ENCODE peak calls at places on chromosomes 4 and X, in eight cellular contexts. D, T, A, F, R, X, W and M are unnamed samples.

GRCh38 chr4:20086768-20087167 is 164.9 kb upstream of the SLIT2 start:
- DNase-seq in R (no peak), D (no peak), X (no peak), W (no peak), A (no peak), F (peak; percentile 45), T (no peak), M (no peak)

GRCh38 chrX:153828723-153829548 is 1.4 kb downstream of the PDZD4 start:
- DNase-seq in T (no peak), W (no peak), X (no peak), D (peak; percentile 19), F (peak; percentile 1), A (no peak), R (no peak), M (peak; percentile 7)

GRCh38 chr4:11777447-11777846 is 348.8 kb upstream of the HS3ST1 start:
- DNase-seq in D (no peak), W (no peak), A (no peak), T (no peak), X (no peak), F (no peak), R (no peak), M (no peak)

GRCh38 chrX:134743121-134743520 is 84.8 kb upstream of the PLAC1 start:
- DNase-seq in F (peak; percentile 70), D (no peak), X (no peak), A (no peak), R (no peak), W (no peak), T (no peak), M (no peak)

GRCh38 chrX:47562615-47563243 is 1.7 kb downstream of the ARAF start:
- DNase-seq in R (no peak), W (no peak), T (no peak), A (no peak), X (no peak), F (no peak), D (no peak), M (no peak)

GRCh38 chr4:146957252-146957651 is 11.6 kb upstream of the TTC29 start:
- DNase-seq in X (peak; percentile 68), R (peak; percentile 88), T (no peak), F (peak; percentile 88), A (no peak), D (no peak), W (peak; percentile 93), M (no peak)

GRCh38 chr4:176357359-176358082 is 37.8 kb downstream of the SPCS3 start:
- DNase-seq in X (no peak), W (no peak), T (no peak), A (peak; percentile 63), D (no peak), R (no peak), F (peak; percentile 26), M (peak; percentile 45)

GRCh38 chr4:165828928-165829327 is 44.1 kb upstream of the TLL1 start:
- DNase-seq in X (peak; percentile 89), A (no peak), R (no peak), D (no peak), T (no peak), W (peak; percentile 5), F (no peak), M (no peak)

GRCh38 chr4:102514298-102514964 is 13.3 kb downstream of the NFKB1 start:
- DNase-seq in A (no peak), R (no peak), D (no peak), T (no peak), F (no peak), W (no peak), X (no peak), M (no peak)

GRCh38 chr4:181548873-181549541 is 694.2 kb upstream of the TENM3 start:
- DNase-seq in A (no peak), X (peak; percentile 66), D (no peak), R (peak; percentile 34), W (peak; percentile 96), F (peak; percentile 80), T (no peak), M (no peak)

GRCh38 chr4:148376151-148376550 is 66.1 kb downstream of the NR3C2 start:
- DNase-seq in D (no peak), F (peak; percentile 11), X (peak; percentile 73), R (peak; percentile 29), W (peak; percentile 70), A (no peak), T (peak; percentile 37), M (no peak)

GRCh38 chr4:69781458-69782418 is 21.3 kb upstream of the SULT1B1 start:
- DNase-seq in F (no peak), X (no peak), W (no peak), A (no peak), R (no peak), T (no peak), D (no peak), M (no peak)

GRCh38 chrX:17738737-17739535 is 1.6 kb downstream of the SCML1 start:
- DNase-seq in T (no peak), A (no peak), D (no peak), R (no peak), F (peak; percentile 45), X (no peak), W (peak; percentile 33), M (no peak)

GRCh38 chr4:7403001-7403400 is 31.7 kb downstream of the PSAPL1 start:
- DNase-seq in F (peak; percentile 63), R (no peak), D (no peak), A (no peak), T (no peak), X (peak; percentile 79), W (peak; percentile 87), M (no peak)

GRCh38 chr4:97987019-97987648 is 156.1 kb downstream of the STPG2 start:
- DNase-seq in D (no peak), X (peak; percentile 60), A (no peak), F (no peak), W (peak; percentile 31), R (peak; percentile 16), T (no peak), M (no peak)

GRCh38 chr4:156901871-156902270 is 69.7 kb downstream of the PDGFC start:
- DNase-seq in W (no peak), D (no peak), F (peak; percentile 37), T (no peak), X (no peak), A (no peak), R (no peak), M (no peak)

DNA sequence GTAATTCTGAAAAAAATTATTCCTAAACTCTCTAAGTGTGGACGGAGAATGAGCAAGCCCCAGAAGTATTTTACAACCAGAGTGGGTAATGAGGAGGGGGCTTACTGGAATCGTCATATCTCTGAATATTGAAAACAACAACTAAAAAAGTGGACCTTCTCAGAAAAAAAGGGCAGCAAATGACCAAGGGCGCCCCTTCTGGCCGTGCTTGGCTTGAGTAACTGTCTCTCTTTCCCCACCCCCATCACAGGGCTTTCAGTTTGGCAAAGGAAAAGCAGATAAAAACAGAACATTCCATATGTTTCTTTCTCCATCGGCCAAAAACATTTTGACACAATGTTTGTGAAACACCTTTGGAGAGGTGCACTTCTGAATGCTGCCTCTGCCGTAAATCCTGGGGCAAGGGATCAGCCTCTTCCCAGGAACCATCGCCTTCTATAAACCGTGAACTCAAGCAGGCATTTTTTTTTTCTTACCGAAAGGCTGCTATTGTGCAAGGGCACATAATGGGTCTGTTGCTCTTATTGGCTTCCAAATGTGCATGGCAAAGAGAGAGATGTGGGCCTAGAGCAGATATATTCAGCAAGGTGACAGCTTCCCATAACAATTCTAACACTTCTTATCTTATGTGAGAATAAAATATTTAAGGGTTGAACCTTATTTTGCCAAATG is 115.4 kb downstream of the PARM1 start:
- DNase-seq in R (no peak), W (no peak), D (no peak), A (no peak), X (no peak), T (no peak), F (no peak), M (no peak)
- TF ChIP-seq CTCF in R (peak; percentile 29), W (no peak), D (no peak), A (no peak), X (peak; percentile 4), T (no peak), F (no peak), M (no peak)

GRCh38 chr4:83360018-83360417 is 25.4 kb upstream of the HPSE start:
- DNase-seq in T (no peak), X (no peak), W (no peak), R (no peak), D (no peak), F (no peak), A (no peak), M (no peak)

GRCh38 chr4:83361416-83362196 is 27.0 kb upstream of the HPSE start:
- DNase-seq in D (no peak), X (no peak), W (peak; percentile 7), A (no peak), T (no peak), F (no peak), R (no peak), M (no peak)

GRCh38 chr4:83364312-83364711 is 29.7 kb upstream of the HPSE start:
- DNase-seq in A (no peak), R (no peak), W (peak; percentile 31), T (no peak), D (no peak), F (no peak), X (peak; percentile 72), M (no peak)

GRCh38 chr4:83358410-83358809 is 23.8 kb upstream of the HPSE start:
- DNase-seq in R (peak; percentile 66), W (peak; percentile 88), X (peak; percentile 82), F (peak; percentile 66), D (no peak), A (no peak), T (no peak), M (no peak)

DNA sequence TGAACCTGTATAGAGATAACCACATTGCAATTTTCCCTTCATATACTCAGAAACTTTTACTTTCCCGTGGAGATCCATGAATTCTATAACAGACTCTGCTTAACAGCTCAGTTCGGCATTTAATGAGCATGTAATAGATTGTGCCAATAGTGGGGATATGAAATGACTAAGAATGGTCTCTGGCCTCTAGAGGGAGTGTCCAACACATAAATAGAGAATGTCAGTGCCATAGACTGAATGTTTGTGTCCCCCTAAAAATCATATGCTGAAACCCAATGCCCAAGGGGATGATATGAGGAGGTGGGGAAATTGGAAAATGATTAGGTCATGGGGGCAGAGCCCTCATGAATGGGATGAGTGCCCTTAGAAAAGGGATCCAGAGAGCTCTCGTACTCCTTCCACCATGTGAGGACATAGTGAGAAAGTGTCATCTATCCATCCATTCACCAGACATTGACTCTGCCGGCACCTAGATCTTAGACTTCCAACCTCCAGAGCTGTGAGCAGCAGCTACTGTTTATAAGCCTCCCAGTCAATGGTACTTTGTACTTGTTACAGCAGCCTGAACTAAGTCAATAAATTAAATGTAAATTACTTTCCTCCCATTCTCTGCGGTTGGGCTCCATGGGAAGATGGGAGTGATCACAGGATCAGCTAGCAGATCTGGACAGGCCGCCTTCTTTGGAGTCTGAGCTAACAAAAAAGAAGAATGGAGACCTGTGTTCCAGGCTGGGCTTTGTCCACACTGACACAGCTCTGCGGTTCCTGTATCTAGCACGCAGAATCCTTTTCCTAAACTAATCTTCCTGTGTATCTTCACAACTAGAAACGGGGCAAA is 28.1 kb upstream of the HPSE start:
- DNase-seq in W (peak; percentile 55), F (peak; percentile 45), D (no peak), T (no peak), X (peak; percentile 48), A (no peak), R (no peak), M (no peak)
- TF ChIP-seq CTCF in W (peak; percentile 30), F (peak; percentile 59), D (peak; percentile 30), T (no peak), X (peak; percentile 36), A (peak; percentile 38), R (peak; percentile 39), M (peak; percentile 12)

GRCh38 chr4:111228874-111229273 is 606.0 kb upstream of the PITX2 start:
- DNase-seq in R (peak; percentile 51), W (peak; percentile 69), F (peak; percentile 48), D (no peak), A (no peak), T (no peak), X (peak; percentile 20), M (no peak)
- TF ChIP-seq CTCF in R (no peak), W (no peak), F (no peak), D (no peak), A (no peak), T (no peak), X (no peak), M (no peak)

GRCh38 chrX:101390664-101391525 is at the start of gene RPL36A:
- DNase-seq in T (peak; percentile 78), A (peak; percentile 80), R (peak; percentile 71), D (peak; percentile 84), W (peak; percentile 90), F (peak; percentile 87), X (peak; percentile 77), M (peak; percentile 70)
- TF ChIP-seq CTCF in T (no peak), A (peak; percentile 79), R (peak; percentile 77), D (peak; percentile 62), W (peak; percentile 64), F (peak; percentile 71), X (peak; percentile 83), M (peak; percentile 46)